ENCODE peak calls at places on chromosomes 11 and 22, in eight cellular contexts. S is foreskin keratinocyte; Y is left cardiac atrium; N is naive B cell; T is activated T-cell treated with anti-CD3 and anti-CD28 coated beads, Interleukin-2, amount 50 U/mL, for 72 hours; E is pancreas; M is HCT116; A is psoas muscle. Q is an unnamed sample.

GRCh38 chr11:36156486-36157150 is 132.6 kb downstream of the COMMD9 start:
- ATAC-seq in S (peak; percentile 53), Y (peak; percentile 37), N (no peak), T (no peak), E (no peak), M (no peak), A (no peak), Q (no peak)

GRCh38 chr11:3155216-3155615 is 9.9 kb downstream of the OSBPL5 start:
- ATAC-seq in S (no peak), Y (no peak), N (no peak), T (no peak), E (no peak), M (no peak), A (no peak), Q (no peak)

GRCh38 chr11:64400096-64400495 is 41.1 kb downstream of the RPS6KA4 start:
- ATAC-seq in S (peak; percentile 48), Y (peak; percentile 62), N (no peak), T (no peak), E (no peak), M (peak; percentile 78), A (peak; percentile 42), Q (peak; percentile 73)

GRCh38 chr11:128399186-128399585 is 188.2 kb downstream of the ETS1 start:
- ATAC-seq in S (peak; percentile 86), Y (no peak), N (peak; percentile 90), T (peak; percentile 78), E (no peak), M (no peak), A (peak; percentile 81), Q (no peak)

GRCh38 chr11:75815345-75815983 is 454 bp downstream of the UVRAG start:
- ATAC-seq in S (no peak), Y (peak; percentile 43), N (peak; percentile 10), T (no peak), E (peak; percentile 37), M (peak; percentile 45), A (peak; percentile 30), Q (peak; percentile 31)

GRCh38 chr11:31711137-31711536 is 100.0 kb downstream of the PAX6 start:
- ATAC-seq in S (peak; percentile 42), Y (no peak), N (no peak), T (no peak), E (no peak), M (no peak), A (no peak), Q (no peak)

GRCh38 chr11:36569095-36569494 is 1.3 kb downstream of the RAG1 start:
- ATAC-seq in S (no peak), Y (no peak), N (no peak), T (no peak), E (no peak), M (no peak), A (no peak), Q (no peak)

GRCh38 chr11:12123799-12124198 is 13.4 kb downstream of the MICAL2 start:
- ATAC-seq in S (no peak), Y (no peak), N (no peak), T (no peak), E (no peak), M (no peak), A (no peak), Q (no peak)

GRCh38 chr11:13955971-13956421 is 6.5 kb upstream of the SPON1 start:
- ATAC-seq in S (peak; percentile 67), Y (peak; percentile 53), N (peak; percentile 69), T (peak; percentile 43), E (no peak), M (peak; percentile 84), A (peak; percentile 68), Q (peak; percentile 84)

GRCh38 chr11:2419638-2420501 is 19.3 kb downstream of the TSSC4 start:
- ATAC-seq in S (no peak), Y (peak; percentile 81), N (peak; percentile 48), T (peak; percentile 46), E (peak; percentile 78), M (peak; percentile 61), A (peak; percentile 62), Q (peak; percentile 57)

GRCh38 chr22:17716529-17716928 is 57.7 kb downstream of the BID start:
- ATAC-seq in S (no peak), Y (no peak), N (no peak), T (no peak), E (no peak), M (no peak), A (peak; percentile 36), Q (no peak)

GRCh38 chr11:92830382-92831148 is 138.9 kb upstream of the MTNR1B start:
- ATAC-seq in S (no peak), Y (no peak), N (no peak), T (no peak), E (no peak), M (no peak), A (no peak), Q (no peak)

GRCh38 chr11:128757235-128757711 is 63.4 kb downstream of the FLI1 start:
- ATAC-seq in S (peak; percentile 53), Y (peak; percentile 71), N (peak; percentile 97), T (peak; percentile 77), E (no peak), M (peak; percentile 79), A (no peak), Q (peak; percentile 67)

GRCh38 chr11:120883404-120884135 is 140.3 kb upstream of the TBCEL start:
- ATAC-seq in S (peak; percentile 19), Y (peak; percentile 90), N (no peak), T (no peak), E (no peak), M (no peak), A (peak; percentile 68), Q (peak; percentile 52)

GRCh38 chr11:12581923-12582322 is 92.3 kb upstream of the TEAD1 start:
- ATAC-seq in S (peak; percentile 100), Y (peak; percentile 84), N (no peak), T (no peak), E (no peak), M (peak; percentile 90), A (peak; percentile 57), Q (peak; percentile 91)

Q was measured in esophagus mucosa.